ENCODE peak calls at places on chromosomes 13 and 19, in five cellular contexts. O is fibroblast of pulmonary artery; N is stimulated activated CD4-positive, alpha-beta T cell treated with anti-CD3 and anti-CD28 coated beads, Interleukin-4, amount 100 ng/mL, for 24 hours; Q is NCI-H524; S is activated T-cell treated with anti-CD3 and anti-CD28 coated beads, Interleukin-2, amount 50 U/mL, for 72 hours. Y is an unnamed sample.

GRCh38 chr13:79387853-79388252 is 18.2 kb downstream of the RBM26 start:
- DNase-seq in Q (no peak), N (no peak), O (no peak), S (no peak), Y (no peak)

GRCh38 chr13:105817011-105817410 is 718.5 kb downstream of the EFNB2 start:
- DNase-seq in O (no peak), Q (no peak), N (no peak), S (no peak), Y (no peak)

GRCh38 chr19:36775768-36776167 is 3.2 kb upstream of the ZNF850 start:
- DNase-seq in S (no peak), O (no peak), N (no peak), Q (no peak), Y (no peak)

GRCh38 chr19:33391631-33392249 is 18.2 kb downstream of the CEBPG start:
- DNase-seq in Q (no peak), N (no peak), S (no peak), O (no peak), Y (no peak)

GRCh38 chr13:76992548-76993001 is 694 bp downstream of the CLN5 start:
- DNase-seq in O (peak), S (peak), Q (no peak), N (peak), Y (peak)

GRCh38 chr13:52980695-52981094 is 47.9 kb upstream of the OLFM4 start:
- DNase-seq in N (no peak), O (no peak), Q (no peak), S (no peak), Y (no peak)

GRCh38 chr19:1002600-1002999 is 2.4 kb downstream of the GRIN3B start:
- DNase-seq in N (no peak), S (no peak), Q (no peak), O (no peak), Y (no peak)

GRCh38 chr13:27797228-27797624 is 4.9 kb downstream of the GSX1 start:
- DNase-seq in S (no peak), O (peak), N (no peak), Q (peak), Y (no peak)

Y was measured in activated CD4-positive, alpha-beta memory T cell treated with anti-CD3 and anti-CD28 coated beads for 36 hours.